ENCODE peak calls at places on chromosomes 1 and 21, in nine cellular contexts. X, S, C, T, R, B, A, Z and V are unnamed samples.

GRCh38 chr1:99648107-99648506 is 2.2 kb downstream of the PALMD start:
- DNase-seq in A (no peak), B (peak; percentile 87), R (peak; percentile 57), T (peak; percentile 63), X (no peak), Z (no peak), S (no peak), C (no peak), V (no peak)

GRCh38 chr1:216207154-216207553 is 216.1 kb downstream of the USH2A start:
- DNase-seq in T (no peak), R (no peak), X (no peak), A (no peak), C (no peak), B (no peak), S (no peak), Z (no peak), V (no peak)

GRCh38 chr1:43503534-43503933 is 27.1 kb upstream of the PTPRF start:
- DNase-seq in A (no peak), S (no peak), T (no peak), C (no peak), R (no peak), B (no peak), Z (no peak), X (no peak), V (no peak)

GRCh38 chr1:174118726-174119125 is 40.6 kb upstream of the RABGAP1L start:
- DNase-seq in Z (no peak), T (no peak), A (no peak), C (no peak), S (no peak), R (no peak), B (no peak), X (no peak), V (no peak)

GRCh38 chr1:48048064-48048463 is 50.9 kb upstream of the TRABD2B start:
- DNase-seq in B (peak; percentile 65), S (no peak), A (no peak), X (no peak), Z (no peak), R (no peak), C (no peak), T (peak; percentile 41), V (no peak)

GRCh38 chr1:33903210-33903589 is 39.3 kb downstream of the HMGB4 start:
- DNase-seq in T (no peak), B (peak; percentile 59), S (no peak), Z (no peak), R (no peak), X (no peak), A (no peak), C (no peak), V (no peak)

GRCh38 chr1:45026446-45026845 is 14.4 kb downstream of the UROD start:
- DNase-seq in X (no peak), R (no peak), S (no peak), B (no peak), A (no peak), C (no peak), Z (no peak), T (no peak), V (no peak)

GRCh38 chr1:209435654-209436566 is 147.6 kb upstream of the CAMK1G start:
- DNase-seq in Z (peak; percentile 63), A (no peak), S (peak; percentile 74), T (peak; percentile 61), R (peak; percentile 76), X (peak; percentile 0), C (peak; percentile 42), B (peak; percentile 85), V (peak; percentile 73)

GRCh38 chr1:119285482-119285881 is 83.1 kb upstream of the HAO2 start:
- DNase-seq in B (peak; percentile 93), Z (no peak), X (no peak), C (peak; percentile 3), A (no peak), S (no peak), T (no peak), R (no peak), V (no peak)

GRCh38 chr21:31484219-31484618 is 140.2 kb upstream of the TIAM1 start:
- DNase-seq in B (no peak), X (no peak), S (no peak), T (no peak), R (no peak), Z (no peak), C (no peak), A (no peak), V (no peak)
- TF ChIP-seq CTCF in B (no peak), X (no peak), S (no peak), T (no peak), R (no peak), Z (no peak), C (no peak), A (no peak), V (no peak)

GRCh38 chr1:19074902-19075721 is 118.6 kb upstream of the IFFO2 start:
- DNase-seq in X (no peak), R (peak; percentile 82), T (no peak), S (no peak), A (no peak), C (no peak), B (peak; percentile 97), Z (no peak), V (no peak)
- TF ChIP-seq CTCF in X (no peak), R (no peak), T (no peak), S (no peak), A (no peak), C (no peak), B (no peak), Z (no peak), V (no peak)

DNA sequence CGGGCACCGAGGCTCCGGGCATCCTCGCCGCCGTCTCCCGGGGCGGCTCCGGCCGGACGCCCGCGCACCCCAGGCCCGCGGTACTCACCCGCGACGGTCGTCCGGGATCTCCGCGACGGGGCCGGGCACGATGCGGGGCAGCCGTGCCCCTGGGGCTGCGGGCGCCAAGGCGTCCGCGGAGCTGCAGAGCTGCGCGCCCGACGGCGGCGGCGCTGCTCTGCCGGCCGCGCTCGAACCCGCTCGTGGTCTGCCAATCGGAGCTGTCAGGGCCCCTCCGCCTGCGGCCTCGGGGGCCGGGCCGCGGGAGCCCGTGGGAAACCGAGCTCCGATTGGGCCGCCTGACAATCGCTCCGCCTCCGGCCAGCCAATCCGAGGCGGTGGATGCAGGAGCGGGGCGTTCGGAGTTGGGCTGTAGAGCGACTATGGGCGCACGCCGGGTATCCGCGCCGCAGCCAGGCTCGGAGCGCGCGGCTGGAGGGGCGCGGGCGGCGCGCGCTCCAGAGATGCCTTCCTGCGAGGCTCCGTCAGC is 100.6 kb upstream of the SOD1 start:
- DNase-seq in Z (peak; percentile 90), C (peak; percentile 38), S (peak; percentile 90), A (peak; percentile 80), R (peak; percentile 86), X (peak; percentile 90), B (peak; percentile 83), T (peak; percentile 86), V (peak; percentile 93)
- TF ChIP-seq CTCF in Z (no peak), C (no peak), S (peak; percentile 48), A (no peak), R (no peak), X (no peak), B (no peak), T (no peak), V (peak; percentile 59)

DNA sequence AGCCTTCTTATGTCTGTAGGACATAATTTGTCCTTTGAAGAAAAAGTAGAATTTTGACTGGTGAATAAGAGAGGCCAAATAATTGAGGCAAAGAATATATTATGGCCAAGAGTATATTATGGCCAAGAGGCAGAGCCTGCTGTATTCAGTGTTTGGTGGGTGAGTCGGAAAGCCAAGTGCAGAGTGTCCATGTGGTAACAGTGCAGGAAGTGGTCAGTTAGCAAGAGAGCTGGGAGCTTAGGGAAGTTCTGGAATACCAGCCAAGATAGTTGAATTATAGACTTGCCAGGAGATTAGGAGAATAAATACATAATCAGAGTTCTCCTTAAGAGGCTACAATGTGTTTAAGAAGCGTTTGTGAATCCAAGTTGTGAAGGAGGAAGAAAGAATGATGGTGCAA is 131.5 kb upstream of the LMO4 start:
- DNase-seq in R (no peak), C (no peak), A (no peak), T (no peak), Z (peak; percentile 5), B (no peak), X (no peak), S (no peak), V (no peak)
- TF ChIP-seq CTCF in R (no peak), C (no peak), A (no peak), T (no peak), Z (no peak), B (no peak), X (no peak), S (no peak), V (no peak)